ENCODE peak calls at places on chromosome 3, in four cellular contexts. One of them, this sample, is unnamed.

GRCh38 chr3:51622868-51623267 is 48.2 kb upstream of the TEX264 start:
- DNase-seq in mesenchymal stem cell: no peak
- DNase-seq in IMR-90: peak
- DNase-seq in H9: no peak
- DNase-seq in this sample: no peak

GRCh38 chr3:46987485-46988401 is 8.3 kb downstream of the NBEAL2 start:
- DNase-seq in mesenchymal stem cell: peak
- DNase-seq in IMR-90: no peak
- DNase-seq in H9: peak
- DNase-seq in this sample: peak

GRCh38 chr3:86923071-86923476 is 67.9 kb downstream of the VGLL3 start:
- DNase-seq in mesenchymal stem cell: peak
- DNase-seq in IMR-90: peak
- DNase-seq in H9: no peak
- DNase-seq in this sample: peak

GRCh38 chr3:166444756-166445155 is 607.5 kb upstream of the BCHE start:
- DNase-seq in mesenchymal stem cell: no peak
- DNase-seq in IMR-90: peak
- DNase-seq in H9: no peak
- DNase-seq in this sample: peak

GRCh38 chr3:50592568-50592967 is 19.0 kb downstream of the CISH start:
- DNase-seq in mesenchymal stem cell: no peak
- DNase-seq in IMR-90: no peak
- DNase-seq in H9: no peak
- DNase-seq in this sample: no peak

GRCh38 chr3:12878026-12878636 is 36.8 kb upstream of the RPL32 start:
- DNase-seq in mesenchymal stem cell: no peak
- DNase-seq in IMR-90: no peak
- DNase-seq in H9: no peak
- DNase-seq in this sample: no peak

GRCh38 chr3:38276917-38277630 is 5.0 kb upstream of the SLC22A14 start:
- DNase-seq in mesenchymal stem cell: no peak
- DNase-seq in IMR-90: no peak
- DNase-seq in H9: no peak
- DNase-seq in this sample: no peak

GRCh38 chr3:57228734-57229505 is 1.4 kb downstream of the APPL1 start:
- DNase-seq in mesenchymal stem cell: peak
- DNase-seq in IMR-90: peak
- DNase-seq in H9: no peak
- DNase-seq in this sample: peak

GRCh38 chr3:117512975-117513374 is 803.4 kb downstream of the TUSC7 start:
- DNase-seq in mesenchymal stem cell: no peak
- DNase-seq in IMR-90: peak
- DNase-seq in H9: no peak
- DNase-seq in this sample: no peak

GRCh38 chr3:30198162-30198561 is 408.2 kb upstream of the TGFBR2 start:
- DNase-seq in mesenchymal stem cell: peak
- DNase-seq in IMR-90: no peak
- DNase-seq in H9: no peak
- DNase-seq in this sample: no peak
- H2BK120ac ChIP-seq in mesenchymal stem cell: peak
- H2BK120ac ChIP-seq in IMR-90: no peak
- H2BK120ac ChIP-seq in H9: no peak
- H2BK120ac ChIP-seq in this sample: no peak

GRCh38 chr3:149339931-149340309 is 6.5 kb upstream of the TM4SF18 start:
- DNase-seq in mesenchymal stem cell: peak
- DNase-seq in IMR-90: peak
- DNase-seq in H9: peak
- DNase-seq in this sample: peak
- H3K18ac ChIP-seq in mesenchymal stem cell: no peak
- H3K18ac ChIP-seq in IMR-90: no peak
- H3K18ac ChIP-seq in H9: no peak
- H3K18ac ChIP-seq in this sample: no peak

DNA sequence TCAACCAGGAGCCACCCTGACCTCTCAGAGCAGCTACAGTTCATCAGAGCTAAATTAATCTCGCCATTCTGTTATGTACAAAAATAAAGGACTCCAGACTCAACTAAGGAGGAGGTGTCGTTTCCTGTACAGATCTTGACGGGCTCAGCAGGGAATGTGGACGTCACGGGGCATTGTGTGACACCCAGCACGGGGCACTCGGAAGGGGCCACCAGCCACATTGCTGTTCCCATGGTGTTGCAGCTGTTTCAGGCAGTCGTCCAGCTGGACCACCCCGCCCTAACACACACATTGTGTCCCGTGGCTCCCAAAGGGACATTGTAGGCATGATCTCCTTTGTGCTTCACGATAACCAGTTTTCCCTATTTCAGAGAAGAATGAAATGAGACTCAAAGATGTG is 5.6 kb downstream of the SSUH2 start:
- DNase-seq in mesenchymal stem cell: no peak
- DNase-seq in IMR-90: no peak
- DNase-seq in H9: no peak
- DNase-seq in this sample: no peak
- H2BK120ac ChIP-seq in mesenchymal stem cell: no peak
- H2BK120ac ChIP-seq in IMR-90: no peak
- H2BK120ac ChIP-seq in H9: no peak
- H2BK120ac ChIP-seq in this sample: no peak

DNA sequence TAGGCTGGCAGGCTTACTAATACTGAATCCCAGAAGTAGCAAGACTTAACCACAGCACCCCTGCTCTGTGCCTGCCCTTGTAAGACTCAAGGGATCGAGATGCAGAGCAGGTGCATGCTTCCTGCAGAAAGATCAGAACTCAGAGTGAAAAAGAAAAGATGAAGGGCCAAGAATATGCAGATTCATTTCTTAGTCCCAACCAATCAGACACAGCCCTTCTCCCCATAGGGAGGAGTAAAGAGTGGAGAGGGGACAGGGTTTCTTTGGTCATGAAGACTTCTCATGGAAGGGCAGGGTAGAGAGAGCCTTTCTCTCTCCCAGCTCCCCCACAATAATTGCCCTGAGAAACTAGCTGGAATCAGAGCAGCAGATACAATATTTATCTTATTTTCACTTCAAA is 105.6 kb upstream of the MB21D2 start:
- DNase-seq in mesenchymal stem cell: no peak
- DNase-seq in IMR-90: no peak
- DNase-seq in H9: no peak
- DNase-seq in this sample: no peak
- H3K18ac ChIP-seq in mesenchymal stem cell: no peak
- H3K18ac ChIP-seq in IMR-90: no peak
- H3K18ac ChIP-seq in H9: no peak
- H3K18ac ChIP-seq in this sample: no peak

DNA sequence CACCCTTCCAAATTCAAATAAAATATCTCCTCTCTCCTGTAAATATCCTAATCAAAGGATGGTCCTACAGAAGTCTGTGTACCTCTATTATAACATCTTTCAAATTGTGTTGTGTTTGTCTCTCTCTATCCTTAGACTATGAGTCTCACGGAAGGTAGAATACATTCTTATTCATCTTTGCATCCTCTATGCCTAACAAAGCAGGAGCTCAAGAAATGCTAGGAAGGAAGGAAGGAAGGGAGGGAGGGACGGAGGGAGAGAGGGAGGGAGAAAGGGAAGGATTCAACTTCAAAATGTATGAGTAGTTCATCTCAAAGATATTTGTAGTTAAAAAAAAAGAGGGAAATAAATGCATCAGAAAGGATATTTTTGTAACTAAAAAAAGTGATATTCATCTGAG is 150.0 kb downstream of the RTP4 start:
- DNase-seq in mesenchymal stem cell: no peak
- DNase-seq in IMR-90: no peak
- DNase-seq in H9: no peak
- DNase-seq in this sample: no peak
- H2BK120ac ChIP-seq in mesenchymal stem cell: no peak
- H2BK120ac ChIP-seq in IMR-90: no peak
- H2BK120ac ChIP-seq in H9: no peak
- H2BK120ac ChIP-seq in this sample: no peak

GRCh38 chr3:128760881-128761280 is 34.9 kb downstream of the RAB7A start:
- DNase-seq in mesenchymal stem cell: no peak
- DNase-seq in IMR-90: peak
- DNase-seq in H9: no peak
- DNase-seq in this sample: no peak

GRCh38 chr3:128763967-128764366 is 38.0 kb downstream of the RAB7A start:
- DNase-seq in mesenchymal stem cell: no peak
- DNase-seq in IMR-90: no peak
- DNase-seq in H9: no peak
- DNase-seq in this sample: peak

GRCh38 chr3:128764863-128765262 is 38.9 kb downstream of the RAB7A start:
- DNase-seq in mesenchymal stem cell: no peak
- DNase-seq in IMR-90: no peak
- DNase-seq in H9: no peak
- DNase-seq in this sample: no peak

GRCh38 chr3:128760027-128760426 is 34.0 kb downstream of the RAB7A start:
- DNase-seq in mesenchymal stem cell: no peak
- DNase-seq in IMR-90: no peak
- DNase-seq in H9: no peak
- DNase-seq in this sample: no peak

DNA sequence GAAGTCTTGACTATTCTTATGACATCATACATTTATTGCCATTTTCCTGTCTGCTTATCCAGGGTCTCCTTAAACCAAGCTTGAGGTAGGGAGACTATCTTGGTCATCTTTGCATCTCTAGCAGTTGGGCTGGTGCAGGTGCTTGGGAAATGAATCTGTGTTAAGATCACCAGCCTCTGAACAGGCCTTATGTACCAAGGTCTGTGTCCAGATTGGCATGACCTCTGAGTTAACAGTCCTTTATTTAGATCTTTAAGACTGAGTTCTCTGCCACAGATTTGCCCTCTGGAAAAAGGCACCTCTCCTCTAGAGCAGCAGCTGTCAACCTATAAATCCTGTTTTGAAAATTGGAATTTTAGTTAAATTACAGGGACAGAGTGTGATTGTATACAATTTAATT is 35.4 kb downstream of the RAB7A start:
- DNase-seq in mesenchymal stem cell: no peak
- DNase-seq in IMR-90: no peak
- DNase-seq in H9: no peak
- DNase-seq in this sample: no peak
- H3K18ac ChIP-seq in mesenchymal stem cell: no peak
- H3K18ac ChIP-seq in IMR-90: no peak
- H3K18ac ChIP-seq in H9: no peak
- H3K18ac ChIP-seq in this sample: no peak

This sample was measured in trophoblast cell.